ENCODE peak calls at places on chromosomes 7 and 10, in four cellular contexts. U, A, V and N are unnamed samples.

GRCh38 chr7:135282621-135283295 is 49.1 kb downstream of the STRA8 start:
- DNase-seq in U (no peak), V (no peak), A (no peak), N (no peak)

GRCh38 chr10:79392020-79392398 is 44.7 kb downstream of the PPIF start:
- DNase-seq in V (peak; percentile 3), A (no peak), U (no peak), N (no peak)

GRCh38 chr10:125633517-125633999 is 49.4 kb downstream of the TEX36 start:
- DNase-seq in V (no peak), U (no peak), A (no peak), N (no peak)

GRCh38 chr7:68823996-68824780 is 774.1 kb upstream of the AUTS2 start:
- DNase-seq in A (no peak), V (no peak), U (no peak), N (no peak)

GRCh38 chr7:27359737-27360136 is 117.1 kb downstream of the EVX1 start:
- DNase-seq in A (no peak), V (no peak), U (no peak), N (no peak)

GRCh38 chr10:6492896-6493295 is 87.2 kb downstream of the PRKCQ start:
- DNase-seq in V (no peak), U (no peak), A (no peak), N (no peak)

GRCh38 chr7:123190109-123190831 is 9.5 kb downstream of the SLC13A1 start:
- DNase-seq in V (no peak), U (no peak), A (no peak), N (no peak)

GRCh38 chr7:71206183-71206582 is 74.2 kb downstream of the GALNT17 start:
- DNase-seq in V (no peak), A (no peak), U (no peak), N (no peak)

GRCh38 chr10:104337985-104338735 is at the start of gene ITPRIP:
- DNase-seq in V (peak; percentile 84), A (no peak), U (no peak), N (peak; percentile 77)

GRCh38 chr7:99742737-99743394 is 7.9 kb upstream of the CYP3A7 start:
- DNase-seq in V (no peak), A (no peak), U (no peak), N (no peak)

GRCh38 chr7:36474283-36475010 is 84.8 kb downstream of the ANLN start:
- DNase-seq in U (no peak), V (no peak), A (no peak), N (peak; percentile 52)

GRCh38 chr7:36208997-36209813 is 56.2 kb downstream of the EEPD1 start:
- DNase-seq in U (no peak), V (no peak), A (no peak), N (no peak)